ENCODE peak calls at places on chromosomes 3 and 15, in six cellular contexts. B, N, Q, F, T and K are unnamed samples. For H3K9me3, the result is how much of the 10 kb centered on the place peaks cover.

GRCh38 chr15:49242820-49243219 is 72.8 kb downstream of the GALK2 start:
- DNase-seq in B (no peak), N (no peak), Q (no peak), F (no peak), T (no peak), K (no peak)

GRCh38 chr3:166446291-166446690 is 609.1 kb upstream of the BCHE start:
- DNase-seq in B (no peak), N (no peak), Q (no peak), F (no peak), T (no peak), K (no peak)

GRCh38 chr3:136350557-136350956 is 100.4 kb downstream of the PCCB start:
- DNase-seq in B (no peak), N (no peak), Q (no peak), F (no peak), T (no peak), K (no peak)

GRCh38 chr15:42194502-42194901 is 13.6 kb downstream of the VPS39 start:
- DNase-seq in B (peak), N (no peak), Q (peak), F (no peak), T (no peak), K (peak)

GRCh38 chr3:156576887-156577427 is 22.0 kb upstream of the SSR3 start:
- DNase-seq in B (no peak), N (no peak), Q (no peak), F (no peak), T (no peak), K (no peak)

GRCh38 chr3:123422457-123422856 is 26.4 kb downstream of the ADCY5 start:
- DNase-seq in B (no peak), N (no peak), Q (no peak), F (no peak), T (no peak), K (no peak)

GRCh38 chr15:96585634-96586386 is 255.3 kb downstream of the NR2F2 start:
- DNase-seq in B (no peak), N (no peak), Q (no peak), F (peak), T (no peak), K (no peak)

GRCh38 chr3:169744332-169745054 is 20.4 kb downstream of the TERC start:
- DNase-seq in B (no peak), N (no peak), Q (no peak), F (peak), T (no peak), K (no peak)

GRCh38 chr3:160928183-160928718 is 172.2 kb downstream of the PPM1L start:
- DNase-seq in B (no peak), N (no peak), Q (no peak), F (no peak), T (no peak), K (no peak)

GRCh38 chr3:172561894-172562664 is 38.8 kb upstream of the TNFSF10 start:
- DNase-seq in B (no peak), N (no peak), Q (peak), F (no peak), T (no peak), K (no peak)

GRCh38 chr15:70584838-70585706 is 178.3 kb downstream of the UACA start:
- DNase-seq in B (no peak), N (peak), Q (no peak), F (peak), T (no peak), K (no peak)

GRCh38 chr15:83127547-83128150 is 20.2 kb downstream of the TM6SF1 start:
- DNase-seq in B (no peak), N (no peak), Q (no peak), F (no peak), T (no peak), K (no peak)

GRCh38 chr15:25237291-25237978 is 201.4 kb downstream of the UBE3A start:
- DNase-seq in B (peak), N (no peak), Q (no peak), F (no peak), T (no peak), K (no peak)

GRCh38 chr15:25236143-25236860 is 202.5 kb downstream of the UBE3A start:
- DNase-seq in B (peak), N (no peak), Q (no peak), F (no peak), T (no peak), K (no peak)

GRCh38 chr15:25238126-25238525 is 200.7 kb downstream of the UBE3A start:
- DNase-seq in B (peak), N (no peak), Q (no peak), F (no peak), T (no peak), K (no peak)

GRCh38 chr15:25235391-25235790 is 203.4 kb downstream of the UBE3A start:
- DNase-seq in B (no peak), N (no peak), Q (no peak), F (no peak), T (no peak), K (no peak)

DNA sequence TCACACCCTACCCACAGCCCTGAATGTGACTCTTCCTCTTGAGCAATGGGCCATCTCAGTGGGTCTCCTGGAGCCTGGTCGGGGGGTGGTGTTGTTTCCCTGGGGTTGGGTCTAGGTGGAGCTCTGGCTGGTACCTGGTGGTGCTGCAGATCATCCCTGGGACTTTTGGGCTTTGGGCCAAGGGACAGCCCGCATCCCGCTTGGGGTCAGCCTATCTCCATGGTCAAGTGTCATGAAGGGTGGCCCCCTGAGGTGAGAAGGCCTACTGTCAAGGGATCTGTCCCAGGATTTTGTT is 202.0 kb downstream of the UBE3A start:
- DNase-seq in B (no peak), N (no peak), Q (no peak), F (no peak), T (no peak), K (no peak)
- H3K9me3 ChIP-seq in B (under half), N (under half), Q (under half), F (under half), T (half or more), K (under half)

GRCh38 chr3:42377681-42378080 is 32.7 kb downstream of the LYZL4 start:
- DNase-seq in B (no peak), N (no peak), Q (no peak), F (no peak), T (no peak), K (no peak)

GRCh38 chr3:42371776-42372175 is 38.6 kb downstream of the LYZL4 start:
- DNase-seq in B (no peak), N (no peak), Q (no peak), F (no peak), T (no peak), K (no peak)

GRCh38 chr3:42376397-42376798 is 34.0 kb downstream of the LYZL4 start:
- DNase-seq in B (no peak), N (peak), Q (no peak), F (no peak), T (no peak), K (peak)

GRCh38 chr3:42369832-42370231 is 40.6 kb downstream of the LYZL4 start:
- DNase-seq in B (no peak), N (no peak), Q (no peak), F (no peak), T (no peak), K (no peak)

DNA sequence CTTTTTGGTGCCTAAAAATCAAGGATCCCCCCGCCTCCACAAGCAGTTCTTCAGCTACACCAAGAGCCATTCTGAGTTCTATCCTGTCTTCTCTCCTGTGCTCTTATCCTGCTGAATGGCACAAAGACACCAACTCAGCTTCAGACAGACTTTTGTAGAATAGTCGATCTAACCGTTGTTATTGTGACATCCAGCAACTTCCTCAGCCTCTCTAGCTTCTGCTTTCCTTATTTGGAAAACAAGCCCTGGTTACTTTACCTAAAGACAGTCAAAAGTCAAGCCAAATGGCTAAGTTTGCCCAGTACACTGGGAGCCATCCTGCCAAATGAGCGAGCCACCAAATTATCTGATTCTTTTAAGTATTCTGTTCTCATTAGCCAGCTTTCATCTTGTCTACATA is 35.3 kb downstream of the LYZL4 start:
- DNase-seq in B (no peak), N (no peak), Q (no peak), F (no peak), T (no peak), K (no peak)
- H3K9me3 ChIP-seq in B (under half), N (under half), Q (under half), F (under half), T (under half), K (under half)

GRCh38 chr3:1272541-1273265 is 179.9 kb downstream of the CNTN6 start:
- DNase-seq in B (no peak), N (no peak), Q (peak), F (no peak), T (no peak), K (no peak)
- H3K9me3 ChIP-seq in B (under half), N (under half), Q (under half), F (under half), T (under half), K (under half)

GRCh38 chr3:126197343-126197742 is 17.0 kb upstream of the ALDH1L1 start:
- DNase-seq in B (no peak), N (no peak), Q (no peak), F (no peak), T (no peak), K (peak)

GRCh38 chr3:126191246-126191645 is 10.9 kb upstream of the ALDH1L1 start:
- DNase-seq in B (no peak), N (no peak), Q (no peak), F (no peak), T (no peak), K (no peak)

GRCh38 chr3:126199256-126199655 is 18.9 kb upstream of the ALDH1L1 start:
- DNase-seq in B (no peak), N (no peak), Q (no peak), F (no peak), T (no peak), K (no peak)

GRCh38 chr3:126197854-126198584 is 17.6 kb upstream of the ALDH1L1 start:
- DNase-seq in B (no peak), N (peak), Q (peak), F (peak), T (peak), K (peak)

DNA sequence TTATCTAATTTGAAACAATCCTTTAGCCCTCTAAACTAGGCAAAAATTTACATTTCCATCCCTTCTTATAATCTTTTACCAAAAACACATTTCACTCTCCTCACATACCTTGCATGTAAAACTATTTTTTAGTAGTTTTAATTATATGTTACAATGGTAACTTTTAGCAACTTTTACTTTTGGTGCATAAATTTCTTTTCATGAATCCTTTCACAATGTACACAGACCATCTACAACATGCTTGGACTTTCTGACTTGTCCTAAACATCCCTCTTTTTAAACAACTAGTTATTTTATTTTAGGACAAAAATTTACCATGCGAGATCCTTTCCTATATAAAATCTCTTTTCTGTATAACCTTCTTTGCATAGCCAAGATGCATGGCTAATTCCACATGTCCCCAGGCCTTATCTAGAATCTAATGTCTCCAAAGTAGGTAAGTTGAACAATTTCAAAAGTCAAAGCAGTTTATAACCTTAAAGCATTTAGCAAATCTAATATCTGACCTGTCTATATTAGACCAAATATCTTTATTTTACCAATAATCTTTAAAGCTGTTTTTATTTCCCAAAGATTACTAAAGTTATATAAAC is 14.4 kb upstream of the ALDH1L1 start:
- DNase-seq in B (no peak), N (no peak), Q (no peak), F (peak), T (no peak), K (no peak)
- H3K9me3 ChIP-seq in B (under half), N (under half), Q (under half), F (under half), T (under half), K (under half)

GRCh38 chr15:28107894-28108255 is 8.8 kb upstream of the OCA2 start:
- DNase-seq in B (no peak), N (no peak), Q (no peak), F (no peak), T (no peak), K (no peak)

GRCh38 chr15:28111552-28111951 is 12.4 kb upstream of the OCA2 start:
- DNase-seq in B (peak), N (no peak), Q (no peak), F (no peak), T (no peak), K (no peak)

GRCh38 chr15:28110416-28110975 is 11.4 kb upstream of the OCA2 start:
- DNase-seq in B (no peak), N (no peak), Q (no peak), F (no peak), T (no peak), K (no peak)

GRCh38 chr15:28112101-28112760 is 13.1 kb upstream of the OCA2 start:
- DNase-seq in B (peak), N (no peak), Q (no peak), F (no peak), T (no peak), K (no peak)

DNA sequence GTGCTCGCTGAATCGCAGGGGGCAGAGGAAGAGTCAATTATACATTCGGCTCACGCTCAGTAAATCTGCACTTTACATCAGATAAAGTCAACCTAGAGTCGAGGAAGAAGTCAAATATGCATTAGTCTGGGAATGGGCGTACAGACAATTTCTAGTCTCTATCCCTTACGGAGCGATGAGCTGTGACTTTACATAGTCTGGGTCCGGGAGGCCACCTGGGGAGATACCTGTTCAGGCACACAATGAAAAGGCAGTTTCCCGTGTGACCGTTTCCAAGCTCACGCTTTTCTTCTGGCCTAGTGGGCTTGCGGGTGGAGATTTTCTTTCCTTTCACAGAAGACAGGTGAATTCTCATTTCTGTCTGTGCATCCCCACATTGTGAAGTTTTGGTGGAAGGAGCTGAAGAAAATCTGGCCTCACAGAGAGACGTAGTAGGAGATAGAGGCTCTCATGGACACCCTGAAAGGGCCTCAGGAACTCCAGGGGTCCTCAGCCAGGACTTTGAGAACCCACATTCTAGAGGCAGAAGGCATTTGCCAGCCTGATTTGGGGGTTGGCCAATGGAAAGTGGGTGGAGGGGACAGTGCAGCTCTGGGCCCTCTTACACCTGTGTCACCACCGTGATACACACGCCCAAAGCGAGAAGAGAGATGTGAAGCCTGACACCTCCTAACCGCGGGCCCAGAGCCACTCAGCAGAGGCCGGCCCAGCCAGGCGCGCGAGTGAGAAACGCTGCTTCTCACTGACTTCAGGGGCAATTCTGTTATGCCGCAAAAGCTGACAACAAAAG is 10.7 kb upstream of the OCA2 start:
- DNase-seq in B (no peak), N (no peak), Q (no peak), F (no peak), T (no peak), K (no peak)
- H3K9me3 ChIP-seq in B (under half), N (under half), Q (under half), F (under half), T (under half), K (under half)

DNA sequence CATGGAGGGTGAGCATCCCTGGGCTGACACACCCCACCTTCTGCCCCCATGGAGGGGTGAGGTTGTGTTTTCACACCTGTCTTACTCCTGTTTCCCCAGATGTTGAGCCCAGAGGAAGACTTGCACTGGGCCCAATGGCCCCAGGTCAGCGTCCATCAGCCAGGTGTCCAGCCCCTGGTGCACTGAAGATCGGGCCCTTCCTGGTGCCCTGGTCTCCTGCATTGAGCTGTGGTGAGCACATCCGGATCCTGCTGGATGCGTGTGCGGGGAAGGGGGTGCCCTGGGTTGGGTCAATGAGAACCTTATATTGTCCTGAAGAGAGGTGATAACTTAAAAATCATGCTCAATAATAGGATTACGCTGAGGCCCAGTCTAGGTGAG is 227.3 kb downstream of the SNRPN start:
- DNase-seq in B (peak), N (no peak), Q (no peak), F (no peak), T (no peak), K (no peak)
- H3K9me3 ChIP-seq in B (under half), N (under half), Q (under half), F (under half), T (half or more), K (under half)

GRCh38 chr3:53661480-53661879 is 167.1 kb downstream of the CACNA1D start:
- DNase-seq in B (no peak), N (no peak), Q (no peak), F (no peak), T (no peak), K (no peak)
- H3K9me3 ChIP-seq in B (under half), N (under half), Q (under half), F (under half), T (under half), K (under half)

GRCh38 chr3:194389269-194389668 is 9.8 kb downstream of the GP5 start:
- DNase-seq in B (peak), N (no peak), Q (no peak), F (no peak), T (no peak), K (no peak)
- H3K9me3 ChIP-seq in B (under half), N (under half), Q (under half), F (under half), T (under half), K (under half)

GRCh38 chr15:27589782-27590181 is 509.3 kb downstream of the OCA2 start:
- DNase-seq in B (no peak), N (no peak), Q (no peak), F (no peak), T (no peak), K (no peak)

GRCh38 chr15:27587810-27588209 is 511.3 kb downstream of the OCA2 start:
- DNase-seq in B (no peak), N (peak), Q (no peak), F (peak), T (no peak), K (peak)

GRCh38 chr15:27592036-27592725 is 506.9 kb downstream of the OCA2 start:
- DNase-seq in B (no peak), N (no peak), Q (no peak), F (peak), T (no peak), K (no peak)

GRCh38 chr15:27589260-27589659 is 509.9 kb downstream of the OCA2 start:
- DNase-seq in B (no peak), N (no peak), Q (no peak), F (no peak), T (no peak), K (peak)
- H3K9me3 ChIP-seq in B (under half), N (under half), Q (under half), F (under half), T (under half), K (under half)

GRCh38 chr15:52735231-52736089 is 54.7 kb downstream of the ONECUT1 start:
- DNase-seq in B (no peak), N (peak), Q (peak), F (peak), T (peak), K (peak)
- H3K9me3 ChIP-seq in B (under half), N (under half), Q (under half), F (under half), T (under half), K (under half)